ENCODE peak calls at places on chromosomes 16 and 17, in four cellular contexts. U is mesenchymal stem cell, M is ecto neural progenitor cell, S is SHP77. L is an unnamed sample.

GRCh38 chr17:40560592-40561293 is 4.5 kb downstream of the CCR7 start:
- DNase-seq in U (peak), M (no peak), S (no peak), L (peak)

GRCh38 chr17:74833501-74834361 is 26.0 kb downstream of the GRIN2C start:
- DNase-seq in U (no peak), M (peak), S (no peak), L (no peak)

GRCh38 chr17:27533874-27534815 is 77.9 kb downstream of the KSR1 start:
- DNase-seq in U (peak), M (no peak), S (no peak), L (peak)

GRCh38 chr16:57185446-57185944 is 344 bp downstream of the PSME3IP1 start:
- DNase-seq in U (peak), M (peak), S (peak), L (peak)

GRCh38 chr16:12096828-12097522 is 120.4 kb downstream of the SNX29 start:
- DNase-seq in U (no peak), M (no peak), S (no peak), L (no peak)

GRCh38 chr16:1794221-1794871 is 841 bp upstream of the IGFALS start:
- DNase-seq in U (no peak), M (peak), S (no peak), L (no peak)

GRCh38 chr16:84115919-84116719 is 623 bp downstream of the MBTPS1 start:
- DNase-seq in U (peak), M (no peak), S (no peak), L (peak)

GRCh38 chr16:31009120-31009519 is 1.3 kb downstream of the STX1B start:
- DNase-seq in U (no peak), M (no peak), S (no peak), L (no peak)

GRCh38 chr16:81816351-81816750 is 37.3 kb downstream of the PLCG2 start:
- DNase-seq in U (no peak), M (no peak), S (no peak), L (no peak)

GRCh38 chr17:81722184-81723120 is 10.4 kb downstream of the SLC25A10 start:
- DNase-seq in U (no peak), M (no peak), S (no peak), L (no peak)

GRCh38 chr17:58402679-58403078 is 14.7 kb downstream of the RNF43 start:
- DNase-seq in U (no peak), M (no peak), S (no peak), L (no peak)

GRCh38 chr17:8696951-8697745 is 47.5 kb downstream of the CCDC42 start:
- DNase-seq in U (peak), M (no peak), S (no peak), L (peak)

GRCh38 chr16:10583269-10583668 is 2.9 kb upstream of the EMP2 start:
- DNase-seq in U (no peak), M (no peak), S (no peak), L (no peak)

GRCh38 chr17:62664336-62665120 is 37.1 kb downstream of the MRC2 start:
- DNase-seq in U (no peak), M (no peak), S (no peak), L (no peak)

GRCh38 chr16:50596762-50597450 is 48.7 kb downstream of the NKD1 start:
- DNase-seq in U (no peak), M (no peak), S (no peak), L (no peak)